ENCODE peak calls at places on chromosomes 13 and 19, in six cellular contexts. H is uterus; D is CD4-positive, alpha-beta T cell; F is GM23338; V is endothelial cell; L is B cell. P is an unnamed sample.

GRCh38 chr19:7216373-7216902 is 77.8 kb downstream of the INSR start:
- DNase-seq in F (no peak), D (no peak), H (no peak), L (no peak), V (no peak), P (no peak)

GRCh38 chr19:22144394-22144793 is 52.4 kb downstream of the ZNF676 start:
- DNase-seq in L (peak; percentile 12), F (peak; percentile 50), H (no peak), V (no peak), D (no peak), P (no peak)

GRCh38 chr13:48210178-48210577 is 22.8 kb upstream of the ITM2B start:
- DNase-seq in F (no peak), V (no peak), H (no peak), D (no peak), L (no peak), P (peak; percentile 29)

GRCh38 chr19:4965061-4965460 is 3.9 kb upstream of the KDM4B start:
- DNase-seq in D (no peak), F (no peak), V (no peak), H (no peak), L (no peak), P (no peak)

GRCh38 chr13:45728759-45729158 is 26.6 kb downstream of the CBY2 start:
- DNase-seq in H (no peak), L (peak; percentile 3), F (peak; percentile 89), V (peak; percentile 40), D (no peak), P (no peak)

GRCh38 chr13:106063591-106064308 is 471.7 kb downstream of the EFNB2 start:
- DNase-seq in L (no peak), D (no peak), V (no peak), H (no peak), F (no peak), P (no peak)

GRCh38 chr19:40461669-40462221 is 3.8 kb downstream of the BLVRB start:
- DNase-seq in F (no peak), H (no peak), D (no peak), V (no peak), L (peak; percentile 42), P (no peak)

GRCh38 chr19:33715462-33715861 is 81.2 kb upstream of the KCTD15 start:
- DNase-seq in F (no peak), D (no peak), L (no peak), H (no peak), V (no peak), P (no peak)

GRCh38 chr13:76830805-76831204 is 55.4 kb downstream of the KCTD12 start:
- DNase-seq in L (no peak), F (peak; percentile 2), H (no peak), D (no peak), V (no peak), P (no peak)

GRCh38 chr19:39409207-39409885 is 2.7 kb downstream of the ZFP36 start:
- DNase-seq in F (peak; percentile 99), D (peak; percentile 90), V (peak; percentile 62), L (peak; percentile 92), H (peak; percentile 95), P (no peak)

GRCh38 chr19:46009530-46010510 is 13.0 kb downstream of the PGLYRP1 start:
- DNase-seq in L (peak; percentile 76), D (peak; percentile 60), H (peak; percentile 60), F (peak; percentile 85), V (peak; percentile 81), P (no peak)

GRCh38 chr13:51269039-51269438 is 46.8 kb downstream of the FAM124A start:
- DNase-seq in H (no peak), V (no peak), F (no peak), D (no peak), L (no peak), P (no peak)

GRCh38 chr19:16259385-16260159 is 61.9 kb downstream of the AP1M1 start:
- DNase-seq in L (peak; percentile 93), D (no peak), F (no peak), V (no peak), H (no peak), P (no peak)

GRCh38 chr19:6421075-6422014 is 3.3 kb downstream of the KHSRP start:
- DNase-seq in F (no peak), V (no peak), L (no peak), D (no peak), H (no peak), P (no peak)

GRCh38 chr19:2081873-2082810 is 14.0 kb downstream of the MOB3A start:
- DNase-seq in D (peak; percentile 44), L (peak; percentile 65), F (no peak), V (no peak), H (no peak), P (no peak)

GRCh38 chr19:53389591-53390377 is 5.2 kb upstream of the ZNF765 start:
- DNase-seq in D (no peak), V (no peak), L (no peak), H (no peak), F (peak; percentile 98), P (no peak)

GRCh38 chr13:101773062-101773461 is 320.6 kb downstream of the ITGBL1 start:
- DNase-seq in V (no peak), D (no peak), F (no peak), H (no peak), L (no peak), P (no peak)

GRCh38 chr13:98397221-98397620 is 179.7 kb downstream of the STK24 start:
- DNase-seq in V (no peak), H (no peak), L (no peak), D (no peak), F (no peak), P (no peak)

GRCh38 chr13:79423801-79424642 is 18.0 kb upstream of the RBM26 start:
- DNase-seq in L (peak; percentile 52), F (peak; percentile 75), V (no peak), H (no peak), D (no peak), P (peak; percentile 20)

GRCh38 chr13:21894703-21895699 is 224.1 kb downstream of the FGF9 start:
- DNase-seq in F (no peak), D (no peak), L (no peak), V (no peak), H (no peak), P (no peak)

GRCh38 chr13:77048592-77048991 is 21.6 kb upstream of the FBXL3 start:
- DNase-seq in V (no peak), H (no peak), F (peak; percentile 71), L (no peak), D (no peak), P (no peak)

GRCh38 chr13:111328803-111329410 is 8.5 kb downstream of the TEX29 start:
- DNase-seq in D (no peak), V (no peak), H (no peak), L (no peak), F (no peak), P (no peak)

DNA sequence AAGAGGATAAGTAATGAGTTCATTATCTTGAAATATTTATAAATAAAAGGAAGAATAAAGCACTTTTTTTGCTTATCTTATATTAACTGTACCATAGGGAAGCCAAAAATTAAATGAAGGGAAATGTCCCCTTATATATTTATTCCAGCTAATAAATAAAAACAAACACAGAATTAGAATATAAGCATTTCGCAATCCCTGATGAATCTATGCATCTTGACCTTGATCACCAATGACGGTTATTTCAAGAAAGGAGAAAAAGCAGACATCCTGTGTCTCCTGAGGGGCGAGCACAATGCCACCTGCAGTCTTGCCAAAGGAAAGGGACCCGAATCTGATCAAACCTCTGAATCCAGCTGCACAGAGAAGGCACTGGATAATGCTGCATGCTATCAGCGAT is 29.3 kb upstream of the IRS2 start:
- DNase-seq in V (no peak), H (no peak), F (no peak), D (no peak), L (no peak), P (no peak)
- TF ChIP-seq CTCF in V (no peak), H (no peak), F (no peak), D (no peak), L (no peak), P (no peak)

DNA sequence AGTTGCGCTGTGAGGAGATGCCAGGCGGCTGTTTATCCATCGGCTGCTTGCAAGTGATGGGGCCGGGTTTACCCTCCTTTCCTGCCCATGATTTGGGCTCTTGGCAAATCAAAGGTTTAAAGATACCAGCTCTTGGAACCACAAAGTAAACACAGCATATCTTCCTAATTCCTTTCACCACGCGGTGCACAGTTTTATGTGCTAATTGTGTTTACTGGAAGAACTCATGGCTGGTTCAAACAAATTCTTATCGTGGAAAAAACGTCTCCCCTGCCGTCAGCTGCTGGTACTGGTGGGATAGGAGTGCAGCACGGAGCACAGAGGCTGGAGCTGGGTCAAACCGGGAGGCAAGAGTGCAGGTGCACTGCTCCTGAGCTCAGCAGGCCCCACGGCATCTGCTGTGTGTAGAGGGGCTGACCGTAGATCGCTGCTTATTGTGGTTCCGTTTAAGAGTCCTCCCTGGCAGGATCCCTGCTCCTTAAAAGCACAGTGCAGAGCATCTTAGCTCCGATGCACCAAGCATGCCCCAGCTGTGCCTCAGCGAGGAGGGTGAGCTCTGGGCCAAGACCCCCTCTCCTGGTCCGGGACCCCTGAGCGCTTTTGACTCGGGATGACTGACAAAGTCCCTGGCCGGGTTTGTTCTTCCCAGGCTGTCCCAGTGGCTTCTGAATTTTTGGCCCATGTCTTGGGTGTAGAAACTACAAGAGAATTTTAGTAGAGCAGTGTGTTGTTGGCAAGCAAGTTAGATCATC is 51.3 kb upstream of the GAS6 start:
- DNase-seq in H (peak; percentile 11), V (no peak), F (no peak), D (no peak), L (no peak), P (no peak)
- TF ChIP-seq CTCF in H (no peak), V (no peak), F (no peak), D (no peak), L (no peak), P (no peak)

DNA sequence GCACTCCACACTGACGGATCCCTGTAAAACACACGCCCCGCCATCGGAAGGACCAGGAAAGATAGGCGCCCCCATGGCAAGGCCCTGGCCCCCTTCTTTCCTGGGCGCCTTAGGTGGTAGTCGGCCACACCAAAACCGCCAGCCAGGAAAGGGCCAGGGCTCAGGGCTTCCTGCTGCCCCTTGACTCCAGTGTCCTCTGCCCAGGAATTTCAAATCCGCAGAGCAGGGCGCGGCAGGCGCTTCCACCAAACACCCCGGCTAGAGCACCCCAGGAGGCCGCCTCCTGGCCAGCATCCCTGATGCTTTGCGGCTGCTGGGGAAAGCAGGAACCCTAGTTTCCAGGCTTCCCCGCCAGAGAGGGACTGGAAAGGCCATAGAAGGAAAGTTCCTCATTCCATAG is 57.5 kb downstream of the ZNF726 start:
- DNase-seq in F (no peak), V (no peak), H (no peak), D (no peak), L (no peak), P (no peak)
- TF ChIP-seq CTCF in F (no peak), V (no peak), H (no peak), D (no peak), L (no peak), P (no peak)

DNA sequence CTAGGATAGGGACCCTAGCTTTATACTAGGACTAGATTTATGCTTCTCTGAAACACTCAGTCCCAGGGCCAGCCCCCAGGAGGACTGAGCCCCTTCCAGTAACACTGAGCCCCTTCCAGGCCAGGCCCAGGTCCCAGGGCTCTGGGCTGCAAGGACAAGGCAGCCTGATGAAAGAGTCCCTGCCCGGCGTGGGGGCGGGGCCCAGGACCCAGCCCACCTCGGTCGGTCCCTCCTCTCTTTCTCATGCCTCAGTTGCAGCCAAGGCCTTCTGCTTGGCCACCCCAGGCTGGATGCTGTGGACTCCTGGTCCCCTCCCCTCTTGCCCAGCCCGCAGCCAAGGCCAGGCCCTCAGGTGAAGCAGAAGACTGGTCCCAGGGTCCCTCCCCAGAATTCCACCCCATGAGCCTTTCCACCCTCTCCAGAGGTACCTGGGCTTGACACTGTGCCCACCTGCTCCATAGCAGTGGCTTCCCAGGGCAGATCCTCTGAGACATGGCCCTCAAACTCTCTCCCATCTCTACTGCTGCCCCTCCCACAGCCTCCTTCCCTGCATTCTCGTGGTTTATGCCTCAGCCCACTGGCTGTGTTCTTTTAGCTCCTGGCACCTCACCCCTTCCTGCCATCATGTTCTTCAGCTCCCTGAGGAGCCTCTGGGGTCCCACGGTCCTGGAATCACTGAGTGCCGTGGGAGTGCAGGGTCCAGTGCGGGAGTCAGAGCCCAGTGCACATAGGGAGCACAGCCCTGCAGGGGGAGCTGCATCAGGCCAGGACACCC is 53.6 kb upstream of the C1QTNF9B start:
- DNase-seq in V (no peak), F (no peak), H (no peak), D (no peak), L (no peak), P (no peak)
- TF ChIP-seq CTCF in V (no peak), F (peak; percentile 12), H (no peak), D (no peak), L (no peak), P (no peak)